ENCODE peak calls at places on chromosome X, in eight cellular contexts. S is right lobe of liver, R is GM23338, E is colonic mucosa, T is PC-9, F is endodermal cell, W is heart left ventricle, L is GM06990. Z is an unnamed sample. For H3K36me3, the result is how much of the 10 kb centered on the place peaks cover.

GRCh38 chrX:28584025-28584424 is 3.2 kb upstream of the IL1RAPL1 start:
- DNase-seq in S (no peak), R (no peak), E (no peak), T (no peak), F (no peak), W (no peak), L (no peak), Z (no peak)

GRCh38 chrX:37873220-37873619 is 25.8 kb upstream of the DYNLT3 start:
- DNase-seq in S (no peak), R (no peak), E (no peak), T (no peak), F (no peak), W (no peak), L (no peak), Z (no peak)

GRCh38 chrX:136028383-136028984 is 43.2 kb downstream of the SLC9A6 start:
- DNase-seq in S (no peak), R (peak), E (no peak), T (no peak), F (no peak), W (no peak), L (peak), Z (peak)

GRCh38 chrX:149630681-149631292 is 805 bp downstream of the TMEM185A start:
- DNase-seq in S (no peak), R (no peak), E (no peak), T (peak), F (no peak), W (no peak), L (no peak), Z (no peak)

GRCh38 chrX:12322031-12322430 is 183.8 kb downstream of the FRMPD4 start:
- DNase-seq in S (no peak), R (no peak), E (no peak), T (no peak), F (no peak), W (no peak), L (no peak), Z (no peak)

GRCh38 chrX:45771560-45772340 is 571.1 kb upstream of the DIPK2B start:
- DNase-seq in S (no peak), R (no peak), E (peak), T (peak), F (no peak), W (peak), L (no peak), Z (no peak)

GRCh38 chrX:44748014-44748413 is 95.8 kb upstream of the DUSP21 start:
- DNase-seq in S (no peak), R (no peak), E (no peak), T (no peak), F (no peak), W (no peak), L (no peak), Z (peak)

GRCh38 chrX:25277574-25277973 is 261.8 kb upstream of the ARX start:
- DNase-seq in S (no peak), R (no peak), E (no peak), T (no peak), F (no peak), W (no peak), L (no peak), Z (no peak)

GRCh38 chrX:129360175-129360574 is 163.1 kb downstream of the SMARCA1 start:
- DNase-seq in S (peak), R (peak), E (peak), T (peak), F (peak), W (no peak), L (no peak), Z (no peak)

DNA sequence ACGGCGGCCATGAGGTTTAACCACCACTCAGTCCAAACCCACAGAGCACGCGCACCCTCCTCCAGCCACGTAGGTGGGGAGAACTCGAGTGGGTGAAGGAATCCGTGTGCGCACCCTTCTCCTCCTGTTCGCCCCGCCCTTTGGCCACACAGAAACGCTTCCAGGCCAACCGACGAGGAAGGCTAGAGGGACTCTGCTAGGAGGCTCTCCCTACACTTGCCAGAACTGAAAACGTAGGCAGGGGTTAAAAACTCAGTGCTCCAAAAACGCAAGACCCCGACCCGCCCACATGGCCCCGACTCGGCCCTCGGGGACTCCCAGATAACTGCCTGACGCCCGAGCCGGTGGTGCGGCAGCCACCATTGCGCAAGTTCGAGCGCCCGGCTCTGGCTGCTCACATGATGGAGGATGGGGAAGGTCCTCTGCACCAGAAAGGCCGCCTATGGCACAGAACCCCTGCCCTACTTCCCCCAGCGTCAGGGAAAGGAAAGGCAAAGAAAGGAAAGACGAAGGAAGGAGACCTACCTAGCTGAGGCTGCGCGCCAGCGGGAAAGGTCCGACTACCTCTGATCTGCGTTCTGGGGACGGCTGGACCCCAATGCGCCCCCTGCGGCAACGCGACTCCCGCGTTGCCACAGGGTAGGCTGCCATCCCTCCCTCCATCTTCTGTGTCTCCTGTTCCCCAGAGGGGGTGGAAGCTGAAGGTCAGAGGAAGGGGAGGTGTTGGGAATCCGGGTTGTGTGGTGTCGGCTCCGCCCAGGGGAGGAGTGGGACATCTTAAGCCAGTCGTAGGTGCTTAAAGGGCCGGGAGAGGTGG is 201.9 kb upstream of the AGTR2 start:
- DNase-seq in S (peak), R (peak), E (peak), T (peak), F (peak), W (peak), L (peak), Z (peak)
- H3K4me3 ChIP-seq in S (peak), R (peak), E (peak), T (peak), F (peak), W (peak), L (peak), Z (peak)

GRCh38 chrX:75074475-75074874 is 81.6 kb downstream of the ABCB7 start:
- DNase-seq in S (no peak), R (no peak), E (no peak), T (no peak), F (no peak), W (no peak), L (no peak), Z (no peak)

GRCh38 chrX:75071334-75071733 is 84.7 kb downstream of the ABCB7 start:
- DNase-seq in S (no peak), R (no peak), E (no peak), T (no peak), F (no peak), W (no peak), L (no peak), Z (no peak)

DNA sequence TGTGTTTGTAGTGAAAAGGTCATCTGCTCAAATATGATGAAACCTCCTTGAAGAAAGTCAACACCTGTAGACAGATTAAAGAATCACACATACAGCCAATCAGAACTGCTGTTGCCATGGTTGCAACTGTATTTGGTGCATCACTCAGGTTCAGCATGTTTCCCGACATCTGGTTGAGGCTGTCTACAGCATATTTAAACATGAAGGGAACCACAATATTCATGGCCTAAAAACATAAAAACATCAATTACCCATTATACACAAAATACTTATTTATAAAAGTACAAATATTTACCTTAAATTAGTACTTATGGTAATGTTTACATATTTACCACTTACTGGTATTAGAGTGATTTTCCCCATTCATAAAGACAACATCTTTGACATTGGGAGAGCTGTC is 79.7 kb downstream of the ABCB7 start:
- DNase-seq in S (no peak), R (no peak), E (no peak), T (no peak), F (no peak), W (no peak), L (no peak), Z (no peak)
- TF ChIP-seq CTCF in S (no peak), R (no peak), E (no peak), T (no peak), F (no peak), W (no peak), L (no peak), Z (no peak)

GRCh38 chrX:53403535-53403934 is 18.9 kb downstream of the SMC1A start:
- DNase-seq in S (no peak), R (no peak), E (no peak), T (no peak), F (no peak), W (no peak), L (no peak), Z (no peak)
- H3K36me3 ChIP-seq in S (half or more), R (under half), E (under half), T (under half), F (half or more), W (half or more), L (under half), Z (under half)

DNA sequence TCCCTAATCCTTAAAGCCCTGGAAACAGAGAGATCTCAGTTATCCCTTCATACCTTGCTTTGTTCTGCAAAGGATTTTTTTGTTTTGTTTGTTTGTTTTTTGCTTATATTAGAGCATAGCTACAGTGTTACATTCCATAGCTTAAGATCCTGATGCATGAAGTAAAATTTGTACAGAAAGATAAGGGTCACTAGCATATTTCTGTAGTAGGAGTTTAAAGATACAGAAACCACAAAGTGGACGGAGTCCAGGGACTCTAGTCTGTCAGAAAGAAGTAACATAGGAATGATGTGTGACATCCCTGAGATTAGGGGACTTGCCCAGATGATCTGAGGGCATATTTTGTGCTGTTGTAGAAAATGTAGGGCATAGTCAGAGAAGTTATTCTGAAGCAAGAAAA is 151.9 kb upstream of the PLAC1 start:
- DNase-seq in S (no peak), R (no peak), E (no peak), T (no peak), F (no peak), W (no peak), L (no peak), Z (no peak)
- H3K4me3 ChIP-seq in S (no peak), R (no peak), E (no peak), T (no peak), F (no peak), W (no peak), L (no peak), Z (no peak)

Z was measured in kidney epithelial cell.